ENCODE peak calls at places on chromosomes 4 and X, in nine cellular contexts. D is right lobe of liver, F is endodermal cell, E is uterus, S is body of pancreas, L is hepatocyte, T is H1, Y is ovary, A is AG09309. Q is an unnamed sample.

GRCh38 chr4:185396724-185397402 is at the start of gene ANKRD37:
- DNase-seq in E (no peak), A (no peak), S (peak; percentile 91), L (peak; percentile 68), F (no peak), D (peak; percentile 68), T (peak; percentile 92), Y (peak; percentile 54), Q (peak; percentile 47)

GRCh38 chr4:126611900-126612299 is 1020.9 kb upstream of the INTU start:
- DNase-seq in L (no peak), T (no peak), D (no peak), E (no peak), F (no peak), Y (no peak), A (peak; percentile 28), S (no peak), Q (no peak)

GRCh38 chrX:18179446-18179845 is 41.2 kb downstream of the BEND2 start:
- DNase-seq in L (no peak), D (no peak), Y (no peak), F (no peak), E (no peak), T (no peak), S (no peak), A (no peak), Q (no peak)

GRCh38 chrX:117607571-117607970 is 509.0 kb downstream of the KLHL13 start:
- DNase-seq in D (no peak), L (no peak), Y (no peak), S (no peak), F (no peak), T (no peak), E (no peak), A (no peak), Q (no peak)

GRCh38 chr4:82388405-82388804 is 14.6 kb upstream of the HNRNPD start:
- DNase-seq in T (no peak), F (no peak), L (no peak), A (no peak), Y (no peak), S (no peak), E (no peak), D (no peak), Q (no peak)

GRCh38 chrX:9935436-9935835 is 31.7 kb upstream of the CLDN34 start:
- DNase-seq in L (no peak), F (no peak), A (no peak), Y (no peak), T (no peak), S (no peak), E (no peak), D (no peak), Q (no peak)

GRCh38 chr4:161554372-161554990 is 609.3 kb downstream of the FSTL5 start:
- DNase-seq in Y (no peak), E (no peak), D (no peak), T (no peak), L (no peak), S (no peak), F (no peak), A (no peak), Q (no peak)

GRCh38 chr4:33722254-33722653 is 2522.1 kb downstream of the ARAP2 start:
- DNase-seq in L (no peak), Y (no peak), D (no peak), S (no peak), E (no peak), F (no peak), T (no peak), A (peak; percentile 64), Q (no peak)

GRCh38 chr4:31106419-31106818 is 386.2 kb downstream of the PCDH7 start:
- DNase-seq in F (no peak), D (no peak), S (no peak), T (no peak), Y (no peak), E (no peak), L (no peak), A (no peak), Q (no peak)

GRCh38 chr4:87255755-87256154 is 35.3 kb upstream of the KLHL8 start:
- DNase-seq in E (no peak), F (no peak), L (no peak), S (no peak), T (no peak), Y (no peak), D (no peak), A (no peak), Q (no peak)

GRCh38 chr4:186587416-186588018 is 32.1 kb upstream of the MTNR1A start:
- DNase-seq in T (peak; percentile 80), S (peak; percentile 73), Y (peak; percentile 69), D (peak; percentile 68), A (no peak), E (peak; percentile 60), F (peak; percentile 87), L (peak; percentile 81), Q (peak; percentile 65)

GRCh38 chrX:150806827-150807226 is 91.6 kb downstream of the CD99L2 start:
- DNase-seq in A (no peak), T (no peak), S (no peak), D (no peak), L (no peak), E (no peak), F (no peak), Y (no peak), Q (no peak)

GRCh38 chrX:94721386-94721785 is 1047.4 kb downstream of the FAM133A start:
- DNase-seq in L (no peak), F (no peak), A (no peak), E (no peak), Y (no peak), S (no peak), T (no peak), D (no peak), Q (no peak)

GRCh38 chr4:17468638-17469221 is 43.2 kb downstream of the QDPR start:
- DNase-seq in F (peak; percentile 64), L (peak; percentile 60), T (no peak), A (no peak), Y (peak; percentile 40), E (no peak), D (no peak), S (no peak), Q (no peak)

GRCh38 chr4:14345356-14345775 is 656.9 kb upstream of the CPEB2 start:
- DNase-seq in T (no peak), F (no peak), S (no peak), D (no peak), Y (no peak), L (no peak), A (peak; percentile 18), E (no peak), Q (no peak)

GRCh38 chr4:128287159-128287870 is at the start of gene PGRMC2:
- DNase-seq in L (peak; percentile 46), F (peak; percentile 85), Y (peak; percentile 47), D (no peak), A (no peak), T (peak; percentile 67), S (no peak), E (no peak), Q (no peak)

GRCh38 chr4:124282301-124282898 is 430.1 kb downstream of the ANKRD50 start:
- DNase-seq in F (no peak), S (no peak), E (no peak), D (no peak), A (no peak), Y (no peak), T (no peak), L (no peak), Q (no peak)
- H3K4me3 ChIP-seq in F (no peak overlapping the region), S (no peak overlapping the region), E (no peak overlapping the region), D (no peak overlapping the region), A (no peak overlapping the region), Y (no peak overlapping the region), T (no peak overlapping the region), L (no peak overlapping the region), Q (no peak overlapping the region)

DNA sequence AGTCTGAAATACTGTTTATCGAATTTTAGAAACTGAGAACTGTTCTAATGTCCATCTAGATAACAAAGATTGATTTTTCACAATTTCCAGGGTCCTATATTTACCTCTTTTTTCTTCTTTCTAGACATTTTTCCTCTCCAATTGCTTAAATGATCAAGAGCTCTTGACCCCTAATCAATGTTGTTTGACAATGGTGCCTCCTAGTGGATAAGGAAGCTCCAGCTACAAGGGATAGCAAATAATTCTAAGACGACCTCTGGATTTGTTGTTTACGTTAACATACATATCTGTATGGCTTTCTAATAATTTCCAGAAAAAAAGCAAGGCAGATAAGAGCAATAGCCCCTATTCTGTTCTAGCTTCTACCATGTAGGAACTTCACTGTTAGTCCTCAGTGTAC is 35.8 kb downstream of the GPR82 start:
- DNase-seq in A (no peak), L (no peak), Y (no peak), T (no peak), S (no peak), F (no peak), E (no peak), D (no peak), Q (no peak)
- TF ChIP-seq CTCF in A (peak; percentile 55), L (peak; percentile 36), Y (no peak), T (peak; percentile 32), S (peak; percentile 46), F (peak; percentile 77), E (no peak), D (peak; percentile 61), Q (peak; percentile 45)

GRCh38 chrX:7235071-7235470 is 87.1 kb upstream of the PUDP start:
- DNase-seq in A (no peak), E (no peak), F (no peak), Y (no peak), D (no peak), L (no peak), T (no peak), S (no peak), Q (no peak)

GRCh38 chrX:7242613-7243012 is 94.7 kb upstream of the PUDP start:
- DNase-seq in D (no peak), F (no peak), Y (no peak), L (no peak), E (no peak), S (no peak), T (no peak), A (no peak), Q (no peak)

GRCh38 chrX:7244400-7244799 is 96.4 kb upstream of the PUDP start:
- DNase-seq in A (no peak), E (no peak), L (no peak), F (no peak), S (no peak), Y (no peak), T (no peak), D (no peak), Q (no peak)

DNA sequence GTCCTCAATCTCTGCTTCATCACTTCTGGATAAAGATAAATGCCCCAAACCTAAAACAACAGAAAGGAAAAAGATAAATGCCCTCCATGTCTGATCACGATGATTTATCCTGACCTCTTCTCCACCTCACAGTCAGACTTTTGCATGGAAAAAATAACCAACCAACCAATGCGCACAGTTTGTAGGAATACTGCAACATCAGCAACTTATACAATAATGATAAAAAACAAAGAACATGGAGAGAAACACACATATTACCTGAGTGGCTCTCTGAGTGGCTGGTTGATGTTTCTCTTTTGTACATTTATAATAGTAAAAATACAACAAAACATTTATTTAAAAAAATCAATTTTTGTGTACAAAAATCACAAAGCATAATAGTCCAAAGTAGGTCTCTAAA is 93.0 kb upstream of the PUDP start:
- DNase-seq in L (no peak), F (no peak), S (no peak), E (no peak), A (no peak), Y (no peak), T (no peak), D (no peak), Q (no peak)
- H3K4me3 ChIP-seq in L (no peak overlapping the region), F (no peak overlapping the region), S (no peak overlapping the region), E (no peak overlapping the region), A (no peak overlapping the region), Y (no peak overlapping the region), T (no peak overlapping the region), D (no peak overlapping the region), Q (no peak overlapping the region)

DNA sequence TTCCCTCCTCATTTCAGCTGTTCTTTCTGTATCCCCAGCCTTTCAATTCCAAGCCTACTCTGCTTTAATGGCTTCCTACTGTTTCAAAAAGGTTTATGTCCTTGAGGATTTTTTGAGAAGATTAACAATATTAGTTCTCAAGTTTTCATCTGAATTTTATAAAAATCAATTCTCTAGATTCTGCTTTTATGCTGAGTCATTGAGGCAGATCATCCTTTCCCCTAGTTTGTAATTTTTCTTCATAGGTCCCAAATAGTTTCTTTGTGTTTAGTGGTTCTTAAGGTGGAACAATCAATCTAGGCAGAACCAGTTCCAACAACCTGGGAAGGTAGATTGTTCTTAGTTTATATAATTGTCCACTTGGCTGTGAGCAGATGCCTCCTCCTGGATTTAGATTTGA is 100.1 kb upstream of the NAP1L5 start:
- DNase-seq in Y (no peak), A (no peak), F (no peak), L (no peak), D (no peak), T (no peak), S (no peak), E (no peak), Q (no peak)
- TF ChIP-seq CTCF in Y (no peak), A (no peak), F (no peak), L (no peak), D (no peak), T (no peak), S (no peak), E (no peak), Q (no peak)